ENCODE peak calls at places on chromosomes 3 and 15, in seven cellular contexts. W is H1, F is mesendoderm, X is IMR-90, M is mesenchymal stem cell, R is trophoblast cell, J is neuronal stem cell. B is an unnamed sample.

GRCh38 chr15:100346866-100347512 is 5.2 kb upstream of the ADAMTS17 start:
- DNase-seq in M (no peak), J (no peak), W (no peak), F (no peak), X (no peak), R (no peak), B (no peak)

GRCh38 chr3:16516695-16517481 is 3.4 kb upstream of the RFTN1 start:
- DNase-seq in J (no peak), F (peak; percentile 54), R (no peak), X (peak; percentile 74), M (peak; percentile 72), W (no peak), B (no peak)

GRCh38 chr15:82709421-82710207 is at the start of gene AP3B2:
- DNase-seq in F (peak; percentile 90), R (peak; percentile 75), M (peak; percentile 70), W (peak; percentile 83), J (peak; percentile 73), X (peak; percentile 49), B (peak; percentile 83)

GRCh38 chr15:42239528-42240245 is 31.6 kb upstream of the VPS39 start:
- DNase-seq in R (peak; percentile 36), M (no peak), W (no peak), F (no peak), J (no peak), X (peak; percentile 46), B (no peak)

GRCh38 chr15:41941644-41942415 is 30.5 kb downstream of the EHD4 start:
- DNase-seq in W (no peak), X (no peak), M (no peak), J (peak; percentile 49), R (no peak), F (peak; percentile 79), B (peak; percentile 48)

GRCh38 chr3:4899654-4900236 is 79.5 kb upstream of the BHLHE40 start:
- DNase-seq in W (no peak), F (no peak), R (no peak), J (no peak), X (no peak), M (no peak), B (no peak)

GRCh38 chr3:155323063-155323666 is 29.7 kb upstream of the STRIT1 start:
- DNase-seq in R (peak; percentile 91), W (no peak), F (peak; percentile 88), J (peak; percentile 51), X (peak; percentile 89), M (peak; percentile 78), B (peak; percentile 42)

GRCh38 chr3:37940242-37940908 is 50.2 kb upstream of the VILL start:
- DNase-seq in W (no peak), J (no peak), R (no peak), X (no peak), M (no peak), F (no peak), B (no peak)

GRCh38 chr3:31952205-31952604 is 28.9 kb downstream of the OSBPL10 start:
- DNase-seq in W (no peak), X (no peak), J (no peak), R (no peak), F (no peak), M (no peak), B (no peak)

GRCh38 chr3:23607184-23607847 is 198.4 kb upstream of the UBE2E1 start:
- DNase-seq in J (no peak), M (peak; percentile 19), W (no peak), R (no peak), F (no peak), X (peak; percentile 31), B (no peak)

GRCh38 chr15:97759363-97759762 is 201.1 kb upstream of the ARRDC4 start:
- DNase-seq in X (no peak), M (peak; percentile 49), F (no peak), W (no peak), J (no peak), R (no peak), B (no peak)

GRCh38 chr3:118818386-118818785 is 216.3 kb downstream of the IGSF11 start:
- DNase-seq in F (peak; percentile 42), M (peak; percentile 45), W (no peak), R (no peak), X (peak; percentile 32), J (no peak), B (no peak)

GRCh38 chr15:101664303-101664913 is 12.2 kb upstream of the TM2D3 start:
- DNase-seq in W (no peak), F (peak; percentile 31), X (no peak), J (no peak), R (peak; percentile 52), M (peak; percentile 22), B (no peak)

GRCh38 chr15:78502641-78503040 is 4.7 kb upstream of the HYKK start:
- DNase-seq in R (no peak), W (no peak), J (no peak), F (no peak), X (no peak), M (no peak), B (no peak)
- H2BK5ac ChIP-seq in R (no peak overlapping the region), W (no peak overlapping the region), J (no peak overlapping the region), F (no peak overlapping the region), X (no peak overlapping the region), M (no peak overlapping the region), B (no peak overlapping the region)

DNA sequence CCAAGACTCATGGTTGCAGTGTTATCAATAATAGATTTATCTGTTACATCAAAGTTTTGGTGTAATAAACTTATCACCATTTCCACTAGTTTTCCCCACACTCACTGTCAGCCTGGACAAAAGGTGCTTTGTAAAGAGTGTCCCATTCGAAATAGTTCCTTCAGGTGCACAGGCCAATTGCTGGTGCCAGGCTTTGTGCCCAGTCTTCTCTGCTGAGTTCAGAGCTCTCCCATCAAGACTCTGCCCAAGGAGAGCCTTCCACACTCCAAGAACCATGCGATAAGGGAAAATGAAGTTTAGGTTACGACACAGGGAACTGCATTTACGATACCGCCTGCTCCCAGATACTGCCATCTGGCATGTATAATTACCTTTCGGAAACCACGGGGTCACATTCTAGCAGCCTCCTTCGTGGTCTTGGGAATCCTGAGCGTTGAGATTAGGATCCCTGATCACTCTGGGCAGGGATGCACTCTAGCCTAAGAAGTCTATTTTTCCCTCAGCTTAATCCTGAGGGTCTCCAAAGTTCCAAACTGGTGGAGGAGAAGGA is 379.5 kb downstream of the MECOM start:
- DNase-seq in X (no peak), W (no peak), J (no peak), M (no peak), F (no peak), R (no peak), B (no peak)
- H4K8ac ChIP-seq in X (no peak overlapping the region), W (no peak overlapping the region), J (no peak overlapping the region), M (no peak overlapping the region), F (no peak overlapping the region), R (peak overlapping the region; percentile 16), B (no peak overlapping the region)

GRCh38 chr15:68377766-68378165 is 54.2 kb downstream of the ITGA11 start:
- DNase-seq in X (no peak), W (peak; percentile 26), R (no peak), M (no peak), J (no peak), F (no peak), B (no peak)
- H2BK5ac ChIP-seq in X (no peak overlapping the region), W (no peak overlapping the region), R (no peak overlapping the region), M (no peak overlapping the region), J (no peak overlapping the region), F (no peak overlapping the region), B (no peak overlapping the region)

GRCh38 chr3:129854460-129854859 is 39.1 kb downstream of the TMCC1 start:
- DNase-seq in W (no peak), X (no peak), R (no peak), F (no peak), J (no peak), M (no peak), B (no peak)

GRCh38 chr3:129857899-129858298 is 35.6 kb downstream of the TMCC1 start:
- DNase-seq in M (no peak), F (no peak), W (no peak), X (no peak), J (no peak), R (no peak), B (no peak)

GRCh38 chr3:129859272-129859671 is 34.2 kb downstream of the TMCC1 start:
- DNase-seq in W (no peak), R (no peak), F (no peak), M (no peak), X (no peak), J (no peak), B (no peak)

DNA sequence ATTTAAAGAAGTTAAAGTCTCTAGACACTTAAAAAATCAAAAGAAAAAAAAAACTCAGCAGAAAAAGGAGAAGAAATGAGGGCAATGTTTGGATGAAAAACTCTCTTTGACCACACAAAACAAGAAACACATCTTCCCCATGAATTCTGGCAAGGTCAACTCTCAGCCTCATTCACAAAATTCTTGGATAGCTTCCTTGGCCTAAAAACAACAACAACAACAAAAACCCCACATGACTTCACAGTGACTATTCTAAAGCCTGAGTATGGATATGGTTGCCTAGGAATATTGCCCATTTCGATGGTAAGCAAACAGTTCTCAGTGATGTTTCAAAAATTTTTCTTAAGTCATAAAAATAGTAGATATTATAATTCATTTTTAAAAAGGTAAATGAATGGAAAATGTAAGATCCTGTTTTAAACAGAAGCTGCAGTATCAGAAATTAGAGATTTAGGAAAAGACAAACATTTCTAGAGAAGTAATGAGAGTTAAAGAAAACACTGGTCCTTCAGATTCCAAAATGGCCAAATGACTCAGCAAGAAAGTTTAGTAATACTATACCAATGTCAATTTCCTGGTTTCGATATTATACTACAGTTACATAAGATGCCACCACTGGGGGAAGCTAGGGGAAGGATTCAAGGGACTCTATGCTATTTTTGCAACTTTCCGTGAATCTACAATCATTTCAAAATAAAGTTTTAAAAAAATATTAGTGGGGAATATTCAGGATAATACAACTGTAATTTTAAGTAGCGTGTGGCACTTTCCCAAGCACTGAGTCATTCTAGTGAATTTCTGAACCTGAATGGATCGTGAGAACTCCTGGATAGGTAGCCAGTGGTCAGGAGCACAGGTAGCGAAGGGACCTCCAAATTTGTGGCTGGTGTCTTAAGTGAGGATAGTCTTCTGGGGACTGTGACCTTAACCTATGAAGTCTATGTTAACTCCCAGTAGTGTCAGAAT is 37.8 kb downstream of the TMCC1 start:
- DNase-seq in W (no peak), F (no peak), X (peak; percentile 68), R (peak; percentile 22), J (no peak), M (peak; percentile 43), B (no peak)
- H4K8ac ChIP-seq in W (no peak overlapping the region), F (no peak overlapping the region), X (peak overlapping the region; percentile 57), R (no peak overlapping the region), J (no peak overlapping the region), M (no peak overlapping the region), B (no peak overlapping the region)

GRCh38 chr3:113707835-113708234 is 11.4 kb upstream of the USF3 start:
- DNase-seq in R (no peak), M (no peak), F (no peak), J (no peak), X (no peak), W (no peak), B (no peak)
- H2BK5ac ChIP-seq in R (no peak overlapping the region), M (no peak overlapping the region), F (no peak overlapping the region), J (no peak overlapping the region), X (no peak overlapping the region), W (no peak overlapping the region), B (no peak overlapping the region)

GRCh38 chr3:46359748-46360509 is 6.0 kb downstream of the CCR2 start:
- DNase-seq in J (peak; percentile 30), F (peak; percentile 80), R (no peak), X (peak; percentile 21), W (no peak), M (no peak), B (no peak)
- H4K8ac ChIP-seq in J (no peak overlapping the region), F (no peak overlapping the region), R (no peak overlapping the region), X (no peak overlapping the region), W (no peak overlapping the region), M (no peak overlapping the region), B (no peak overlapping the region)

GRCh38 chr3:133041524-133041829 is 3.3 kb downstream of the TMEM108 start:
- DNase-seq in R (no peak), J (no peak), F (no peak), M (no peak), X (no peak), W (no peak), B (no peak)
- H2BK5ac ChIP-seq in R (no peak overlapping the region), J (no peak overlapping the region), F (no peak overlapping the region), M (no peak overlapping the region), X (no peak overlapping the region), W (no peak overlapping the region), B (no peak overlapping the region)

B was measured in H9.